ENCODE peak calls at places on chromosomes 6 and 20, in eight cellular contexts. One of them, this sample, is unnamed.

GRCh38 chr6:130412556-130413290 is 46.9 kb downstream of the TMEM200A start:
- DNase-seq in tibial artery: no peak
- DNase-seq in OCI-LY7: no peak
- DNase-seq in natural killer cell: no peak
- DNase-seq in choroid plexus epithelial cell: peak; percentile 33
- DNase-seq in CD8-positive, alpha-beta T cell: no peak
- DNase-seq in GM23338: no peak
- DNase-seq in ascending aorta: no peak
- DNase-seq in this sample: no peak

GRCh38 chr20:6381887-6382286 is 259.1 kb upstream of the FERMT1 start:
- DNase-seq in tibial artery: no peak
- DNase-seq in OCI-LY7: no peak
- DNase-seq in natural killer cell: no peak
- DNase-seq in choroid plexus epithelial cell: peak; percentile 66
- DNase-seq in CD8-positive, alpha-beta T cell: no peak
- DNase-seq in GM23338: peak; percentile 79
- DNase-seq in ascending aorta: no peak
- DNase-seq in this sample: no peak

GRCh38 chr6:101700655-101701054 is 307.1 kb downstream of the GRIK2 start:
- DNase-seq in tibial artery: no peak
- DNase-seq in OCI-LY7: no peak
- DNase-seq in natural killer cell: no peak
- DNase-seq in choroid plexus epithelial cell: no peak
- DNase-seq in CD8-positive, alpha-beta T cell: no peak
- DNase-seq in GM23338: peak; percentile 30
- DNase-seq in ascending aorta: no peak
- DNase-seq in this sample: no peak

GRCh38 chr6:53066874-53067273 is 1.7 kb downstream of the FBXO9 start:
- DNase-seq in tibial artery: no peak
- DNase-seq in OCI-LY7: no peak
- DNase-seq in natural killer cell: no peak
- DNase-seq in choroid plexus epithelial cell: no peak
- DNase-seq in CD8-positive, alpha-beta T cell: no peak
- DNase-seq in GM23338: no peak
- DNase-seq in ascending aorta: no peak
- DNase-seq in this sample: no peak

GRCh38 chr20:11457476-11457875 is 460.2 kb upstream of the BTBD3 start:
- DNase-seq in tibial artery: no peak
- DNase-seq in OCI-LY7: no peak
- DNase-seq in natural killer cell: no peak
- DNase-seq in choroid plexus epithelial cell: peak; percentile 84
- DNase-seq in CD8-positive, alpha-beta T cell: no peak
- DNase-seq in GM23338: no peak
- DNase-seq in ascending aorta: no peak
- DNase-seq in this sample: no peak

GRCh38 chr6:166119116-166119911 is 48.3 kb downstream of the TBXT start:
- DNase-seq in tibial artery: no peak
- DNase-seq in OCI-LY7: no peak
- DNase-seq in natural killer cell: no peak
- DNase-seq in choroid plexus epithelial cell: no peak
- DNase-seq in CD8-positive, alpha-beta T cell: no peak
- DNase-seq in GM23338: no peak
- DNase-seq in ascending aorta: no peak
- DNase-seq in this sample: no peak

GRCh38 chr6:154653853-154654252 is 79.4 kb upstream of the SCAF8 start:
- DNase-seq in tibial artery: no peak
- DNase-seq in OCI-LY7: no peak
- DNase-seq in natural killer cell: no peak
- DNase-seq in choroid plexus epithelial cell: peak; percentile 92
- DNase-seq in CD8-positive, alpha-beta T cell: no peak
- DNase-seq in GM23338: no peak
- DNase-seq in ascending aorta: peak; percentile 16
- DNase-seq in this sample: no peak

GRCh38 chr6:119350202-119351004 is 842 bp upstream of the MAN1A1 start:
- DNase-seq in tibial artery: no peak
- DNase-seq in OCI-LY7: peak; percentile 67
- DNase-seq in natural killer cell: no peak
- DNase-seq in choroid plexus epithelial cell: peak; percentile 82
- DNase-seq in CD8-positive, alpha-beta T cell: peak; percentile 39
- DNase-seq in GM23338: peak; percentile 31
- DNase-seq in ascending aorta: no peak
- DNase-seq in this sample: no peak

GRCh38 chr20:33291830-33292355 is 8.9 kb downstream of the BPIFB1 start:
- DNase-seq in tibial artery: no peak
- DNase-seq in OCI-LY7: peak; percentile 61
- DNase-seq in natural killer cell: peak; percentile 65
- DNase-seq in choroid plexus epithelial cell: peak; percentile 12
- DNase-seq in CD8-positive, alpha-beta T cell: peak; percentile 73
- DNase-seq in GM23338: peak; percentile 89
- DNase-seq in ascending aorta: no peak
- DNase-seq in this sample: no peak

GRCh38 chr6:7813704-7814103 is 87.8 kb downstream of the BMP6 start:
- DNase-seq in tibial artery: no peak
- DNase-seq in OCI-LY7: no peak
- DNase-seq in natural killer cell: no peak
- DNase-seq in choroid plexus epithelial cell: no peak
- DNase-seq in CD8-positive, alpha-beta T cell: no peak
- DNase-seq in GM23338: peak; percentile 63
- DNase-seq in ascending aorta: no peak
- DNase-seq in this sample: no peak
- TF ChIP-seq CTCF in tibial artery: no peak
- TF ChIP-seq CTCF in OCI-LY7: no peak
- TF ChIP-seq CTCF in natural killer cell: no peak
- TF ChIP-seq CTCF in choroid plexus epithelial cell: no peak
- TF ChIP-seq CTCF in CD8-positive, alpha-beta T cell: no peak
- TF ChIP-seq CTCF in GM23338: peak; percentile 71
- TF ChIP-seq CTCF in ascending aorta: no peak
- TF ChIP-seq CTCF in this sample: no peak

GRCh38 chr6:85451586-85452306 is 1.9 kb downstream of the NT5E start:
- DNase-seq in tibial artery: no peak
- DNase-seq in OCI-LY7: no peak
- DNase-seq in natural killer cell: no peak
- DNase-seq in choroid plexus epithelial cell: no peak
- DNase-seq in CD8-positive, alpha-beta T cell: no peak
- DNase-seq in GM23338: no peak
- DNase-seq in ascending aorta: no peak
- DNase-seq in this sample: no peak

GRCh38 chr6:85453052-85453451 is 3.2 kb downstream of the NT5E start:
- DNase-seq in tibial artery: no peak
- DNase-seq in OCI-LY7: no peak
- DNase-seq in natural killer cell: no peak
- DNase-seq in choroid plexus epithelial cell: no peak
- DNase-seq in CD8-positive, alpha-beta T cell: no peak
- DNase-seq in GM23338: no peak
- DNase-seq in ascending aorta: no peak
- DNase-seq in this sample: no peak

GRCh38 chr6:85455627-85456026 is 5.7 kb downstream of the NT5E start:
- DNase-seq in tibial artery: no peak
- DNase-seq in OCI-LY7: no peak
- DNase-seq in natural killer cell: no peak
- DNase-seq in choroid plexus epithelial cell: no peak
- DNase-seq in CD8-positive, alpha-beta T cell: no peak
- DNase-seq in GM23338: no peak
- DNase-seq in ascending aorta: no peak
- DNase-seq in this sample: no peak

GRCh38 chr6:85452441-85452881 is 2.6 kb downstream of the NT5E start:
- DNase-seq in tibial artery: no peak
- DNase-seq in OCI-LY7: no peak
- DNase-seq in natural killer cell: no peak
- DNase-seq in choroid plexus epithelial cell: peak; percentile 92
- DNase-seq in CD8-positive, alpha-beta T cell: no peak
- DNase-seq in GM23338: no peak
- DNase-seq in ascending aorta: no peak
- DNase-seq in this sample: no peak

GRCh38 chr6:85453490-85453889 is 3.6 kb downstream of the NT5E start:
- DNase-seq in tibial artery: no peak
- DNase-seq in OCI-LY7: peak; percentile 14
- DNase-seq in natural killer cell: no peak
- DNase-seq in choroid plexus epithelial cell: no peak
- DNase-seq in CD8-positive, alpha-beta T cell: peak; percentile 15
- DNase-seq in GM23338: no peak
- DNase-seq in ascending aorta: no peak
- DNase-seq in this sample: peak; percentile 72
- TF ChIP-seq CTCF in tibial artery: no peak
- TF ChIP-seq CTCF in OCI-LY7: no peak
- TF ChIP-seq CTCF in natural killer cell: no peak
- TF ChIP-seq CTCF in choroid plexus epithelial cell: no peak
- TF ChIP-seq CTCF in CD8-positive, alpha-beta T cell: no peak
- TF ChIP-seq CTCF in GM23338: no peak
- TF ChIP-seq CTCF in ascending aorta: no peak
- TF ChIP-seq CTCF in this sample: no peak

GRCh38 chr6:15504040-15504491 is 158.8 kb downstream of the DTNBP1 start:
- DNase-seq in tibial artery: peak; percentile 75
- DNase-seq in OCI-LY7: no peak
- DNase-seq in natural killer cell: no peak
- DNase-seq in choroid plexus epithelial cell: peak; percentile 72
- DNase-seq in CD8-positive, alpha-beta T cell: no peak
- DNase-seq in GM23338: no peak
- DNase-seq in ascending aorta: no peak
- DNase-seq in this sample: peak; percentile 76
- TF ChIP-seq CTCF in tibial artery: no peak
- TF ChIP-seq CTCF in OCI-LY7: no peak
- TF ChIP-seq CTCF in natural killer cell: no peak
- TF ChIP-seq CTCF in choroid plexus epithelial cell: peak; percentile 64
- TF ChIP-seq CTCF in CD8-positive, alpha-beta T cell: no peak
- TF ChIP-seq CTCF in GM23338: peak; percentile 10
- TF ChIP-seq CTCF in ascending aorta: no peak
- TF ChIP-seq CTCF in this sample: no peak

GRCh38 chr6:31805939-31806469 is 762 bp downstream of the LSM2 start:
- DNase-seq in tibial artery: no peak
- DNase-seq in OCI-LY7: peak; percentile 24
- DNase-seq in natural killer cell: no peak
- DNase-seq in choroid plexus epithelial cell: no peak
- DNase-seq in CD8-positive, alpha-beta T cell: no peak
- DNase-seq in GM23338: no peak
- DNase-seq in ascending aorta: no peak
- DNase-seq in this sample: no peak

GRCh38 chr6:31811645-31812044 is 3.4 kb downstream of the HSPA1L start:
- DNase-seq in tibial artery: peak; percentile 55
- DNase-seq in OCI-LY7: no peak
- DNase-seq in natural killer cell: no peak
- DNase-seq in choroid plexus epithelial cell: no peak
- DNase-seq in CD8-positive, alpha-beta T cell: no peak
- DNase-seq in GM23338: no peak
- DNase-seq in ascending aorta: no peak
- DNase-seq in this sample: no peak

DNA sequence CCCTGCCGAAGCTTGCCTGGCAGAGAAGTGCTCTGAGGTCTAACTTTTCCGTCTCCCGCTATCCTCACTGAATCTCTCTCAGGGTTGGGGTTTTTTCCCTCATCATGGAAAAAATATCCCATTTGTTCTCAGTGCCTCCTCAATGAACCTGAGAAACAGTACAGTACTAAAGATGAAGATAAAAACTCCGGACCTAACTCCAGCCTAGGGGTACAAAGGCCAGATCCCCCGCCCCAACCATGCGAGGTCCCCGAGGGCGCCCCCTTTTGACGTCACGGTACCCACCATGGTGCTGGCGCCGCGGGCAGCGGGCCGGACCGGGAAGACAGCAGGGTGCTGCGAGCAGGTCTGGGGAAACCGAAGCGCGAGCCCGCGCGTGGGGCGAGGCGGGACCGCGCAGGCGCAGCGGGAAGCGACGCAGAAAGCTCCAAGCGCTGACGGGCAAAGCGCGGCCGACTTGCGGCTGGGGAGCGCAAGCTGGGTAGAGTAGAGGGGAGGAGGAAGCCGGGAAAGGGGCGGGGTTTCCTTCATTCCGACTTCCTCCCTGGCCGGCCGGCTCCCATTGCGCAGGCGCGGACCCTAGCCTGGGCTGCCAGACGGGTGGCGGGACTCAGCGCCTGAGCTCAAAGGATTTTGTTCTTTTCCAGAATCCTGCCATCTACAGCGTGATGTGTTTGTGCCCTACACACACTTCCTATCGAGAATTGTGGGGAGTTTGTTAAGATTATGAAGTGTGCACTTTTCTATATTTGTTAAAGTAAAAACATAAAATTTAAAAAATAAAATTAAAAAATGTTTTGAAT is at the start of gene LSM2:
- DNase-seq in tibial artery: peak; percentile 99
- DNase-seq in OCI-LY7: peak; percentile 95
- DNase-seq in natural killer cell: peak; percentile 93
- DNase-seq in choroid plexus epithelial cell: peak; percentile 98
- DNase-seq in CD8-positive, alpha-beta T cell: peak; percentile 97
- DNase-seq in GM23338: peak; percentile 98
- DNase-seq in ascending aorta: peak; percentile 90
- DNase-seq in this sample: peak; percentile 99
- TF ChIP-seq CTCF in tibial artery: peak; percentile 17
- TF ChIP-seq CTCF in OCI-LY7: peak; percentile 70
- TF ChIP-seq CTCF in natural killer cell: no peak
- TF ChIP-seq CTCF in choroid plexus epithelial cell: peak; percentile 1
- TF ChIP-seq CTCF in CD8-positive, alpha-beta T cell: no peak
- TF ChIP-seq CTCF in GM23338: peak; percentile 45
- TF ChIP-seq CTCF in ascending aorta: peak; percentile 30
- TF ChIP-seq CTCF in this sample: no peak

GRCh38 chr6:135257641-135258405 is 76.7 kb downstream of the MYB start:
- DNase-seq in tibial artery: no peak
- DNase-seq in OCI-LY7: no peak
- DNase-seq in natural killer cell: no peak
- DNase-seq in choroid plexus epithelial cell: peak; percentile 25
- DNase-seq in CD8-positive, alpha-beta T cell: no peak
- DNase-seq in GM23338: no peak
- DNase-seq in ascending aorta: no peak
- DNase-seq in this sample: peak; percentile 10
- TF ChIP-seq CTCF in tibial artery: no peak
- TF ChIP-seq CTCF in OCI-LY7: peak; percentile 67
- TF ChIP-seq CTCF in natural killer cell: no peak
- TF ChIP-seq CTCF in choroid plexus epithelial cell: no peak
- TF ChIP-seq CTCF in CD8-positive, alpha-beta T cell: no peak
- TF ChIP-seq CTCF in GM23338: no peak
- TF ChIP-seq CTCF in ascending aorta: no peak
- TF ChIP-seq CTCF in this sample: peak; percentile 22

GRCh38 chr20:51220293-51220706 is 197.4 kb upstream of the KCNG1 start:
- DNase-seq in tibial artery: no peak
- DNase-seq in OCI-LY7: peak; percentile 24
- DNase-seq in natural killer cell: peak; percentile 55
- DNase-seq in choroid plexus epithelial cell: peak; percentile 26
- DNase-seq in CD8-positive, alpha-beta T cell: peak; percentile 50
- DNase-seq in GM23338: peak; percentile 74
- DNase-seq in ascending aorta: no peak
- DNase-seq in this sample: no peak
- TF ChIP-seq CTCF in tibial artery: peak; percentile 51
- TF ChIP-seq CTCF in OCI-LY7: peak; percentile 88
- TF ChIP-seq CTCF in natural killer cell: peak; percentile 84
- TF ChIP-seq CTCF in choroid plexus epithelial cell: peak; percentile 93
- TF ChIP-seq CTCF in CD8-positive, alpha-beta T cell: peak; percentile 81
- TF ChIP-seq CTCF in GM23338: peak; percentile 93
- TF ChIP-seq CTCF in ascending aorta: peak; percentile 66
- TF ChIP-seq CTCF in this sample: peak; percentile 76